ENCODE peak calls at places on chromosomes 3 and 15, in nine cellular contexts. One of them, this sample, is unnamed.

GRCh38 chr15:99578809-99579208 is 13.0 kb downstream of the MEF2A start:
- DNase-seq in NCI-H1092: no peak
- DNase-seq in naive thymus-derived CD8-positive, alpha-beta T cell: no peak
- DNase-seq in neuronal stem cell: no peak
- DNase-seq in heart left ventricle: no peak
- DNase-seq in AG04450: no peak
- DNase-seq in T1000: no peak
- DNase-seq in stimulated activated CD4-positive, alpha-beta T cell treated with anti-CD3 and anti-CD28 coated beads, Interleukin-15, amount 100 ng/mL, for 24 hours: no peak
- DNase-seq in effector CD4-positive, alpha-beta T cell: no peak
- DNase-seq in this sample: no peak

GRCh38 chr3:49028673-49029562 is at the start of gene IMPDH2:
- DNase-seq in AG04450: peak; percentile 81
- DNase-seq in T1000: peak; percentile 92
- DNase-seq in NCI-H1092: peak; percentile 90
- DNase-seq in stimulated activated CD4-positive, alpha-beta T cell treated with anti-CD3 and anti-CD28 coated beads, Interleukin-15, amount 100 ng/mL, for 24 hours: peak; percentile 93
- DNase-seq in neuronal stem cell: peak; percentile 88
- DNase-seq in heart left ventricle: peak; percentile 94
- DNase-seq in naive thymus-derived CD8-positive, alpha-beta T cell: peak; percentile 92
- DNase-seq in effector CD4-positive, alpha-beta T cell: peak; percentile 90
- DNase-seq in this sample: peak; percentile 97

GRCh38 chr3:184719709-184720108 is 7.8 kb upstream of the MAGEF1 start:
- DNase-seq in AG04450: no peak
- DNase-seq in neuronal stem cell: no peak
- DNase-seq in NCI-H1092: no peak
- DNase-seq in stimulated activated CD4-positive, alpha-beta T cell treated with anti-CD3 and anti-CD28 coated beads, Interleukin-15, amount 100 ng/mL, for 24 hours: no peak
- DNase-seq in T1000: no peak
- DNase-seq in heart left ventricle: no peak
- DNase-seq in naive thymus-derived CD8-positive, alpha-beta T cell: no peak
- DNase-seq in effector CD4-positive, alpha-beta T cell: no peak
- DNase-seq in this sample: peak; percentile 24

GRCh38 chr3:114452176-114452744 is 158.4 kb downstream of the TIGIT start:
- DNase-seq in naive thymus-derived CD8-positive, alpha-beta T cell: no peak
- DNase-seq in NCI-H1092: peak; percentile 19
- DNase-seq in stimulated activated CD4-positive, alpha-beta T cell treated with anti-CD3 and anti-CD28 coated beads, Interleukin-15, amount 100 ng/mL, for 24 hours: no peak
- DNase-seq in neuronal stem cell: no peak
- DNase-seq in effector CD4-positive, alpha-beta T cell: no peak
- DNase-seq in heart left ventricle: no peak
- DNase-seq in T1000: no peak
- DNase-seq in AG04450: no peak
- DNase-seq in this sample: no peak

GRCh38 chr3:128376516-128376915 is 90.2 kb downstream of the DNAJB8 start:
- DNase-seq in naive thymus-derived CD8-positive, alpha-beta T cell: no peak
- DNase-seq in effector CD4-positive, alpha-beta T cell: no peak
- DNase-seq in NCI-H1092: no peak
- DNase-seq in heart left ventricle: no peak
- DNase-seq in AG04450: no peak
- DNase-seq in neuronal stem cell: no peak
- DNase-seq in T1000: no peak
- DNase-seq in stimulated activated CD4-positive, alpha-beta T cell treated with anti-CD3 and anti-CD28 coated beads, Interleukin-15, amount 100 ng/mL, for 24 hours: no peak
- DNase-seq in this sample: no peak

GRCh38 chr3:168803536-168803935 is 707.8 kb upstream of the GOLIM4 start:
- DNase-seq in T1000: no peak
- DNase-seq in AG04450: no peak
- DNase-seq in neuronal stem cell: no peak
- DNase-seq in naive thymus-derived CD8-positive, alpha-beta T cell: no peak
- DNase-seq in effector CD4-positive, alpha-beta T cell: no peak
- DNase-seq in stimulated activated CD4-positive, alpha-beta T cell treated with anti-CD3 and anti-CD28 coated beads, Interleukin-15, amount 100 ng/mL, for 24 hours: no peak
- DNase-seq in heart left ventricle: no peak
- DNase-seq in NCI-H1092: no peak
- DNase-seq in this sample: no peak

GRCh38 chr15:50542051-50542450 is 4.4 kb downstream of the USP50 start:
- DNase-seq in effector CD4-positive, alpha-beta T cell: no peak
- DNase-seq in heart left ventricle: no peak
- DNase-seq in stimulated activated CD4-positive, alpha-beta T cell treated with anti-CD3 and anti-CD28 coated beads, Interleukin-15, amount 100 ng/mL, for 24 hours: no peak
- DNase-seq in AG04450: no peak
- DNase-seq in T1000: no peak
- DNase-seq in NCI-H1092: no peak
- DNase-seq in naive thymus-derived CD8-positive, alpha-beta T cell: no peak
- DNase-seq in neuronal stem cell: no peak
- DNase-seq in this sample: no peak

GRCh38 chr15:73885954-73886700 is 12.8 kb downstream of the TBC1D21 start:
- DNase-seq in T1000: no peak
- DNase-seq in effector CD4-positive, alpha-beta T cell: no peak
- DNase-seq in naive thymus-derived CD8-positive, alpha-beta T cell: no peak
- DNase-seq in heart left ventricle: no peak
- DNase-seq in AG04450: no peak
- DNase-seq in NCI-H1092: no peak
- DNase-seq in stimulated activated CD4-positive, alpha-beta T cell treated with anti-CD3 and anti-CD28 coated beads, Interleukin-15, amount 100 ng/mL, for 24 hours: no peak
- DNase-seq in neuronal stem cell: no peak
- DNase-seq in this sample: no peak

GRCh38 chr3:113560845-113561623 is 28.7 kb downstream of the SIDT1 start:
- DNase-seq in heart left ventricle: no peak
- DNase-seq in effector CD4-positive, alpha-beta T cell: no peak
- DNase-seq in T1000: no peak
- DNase-seq in neuronal stem cell: no peak
- DNase-seq in stimulated activated CD4-positive, alpha-beta T cell treated with anti-CD3 and anti-CD28 coated beads, Interleukin-15, amount 100 ng/mL, for 24 hours: no peak
- DNase-seq in NCI-H1092: no peak
- DNase-seq in AG04450: no peak
- DNase-seq in naive thymus-derived CD8-positive, alpha-beta T cell: no peak
- DNase-seq in this sample: no peak

GRCh38 chr3:47362704-47363103 is 18.1 kb upstream of the PTPN23 start:
- DNase-seq in neuronal stem cell: no peak
- DNase-seq in T1000: no peak
- DNase-seq in naive thymus-derived CD8-positive, alpha-beta T cell: peak; percentile 8
- DNase-seq in AG04450: no peak
- DNase-seq in NCI-H1092: no peak
- DNase-seq in stimulated activated CD4-positive, alpha-beta T cell treated with anti-CD3 and anti-CD28 coated beads, Interleukin-15, amount 100 ng/mL, for 24 hours: peak; percentile 12
- DNase-seq in effector CD4-positive, alpha-beta T cell: no peak
- DNase-seq in heart left ventricle: no peak
- DNase-seq in this sample: no peak

GRCh38 chr3:49720383-49721164 is 1.1 kb upstream of the AMIGO3 start:
- DNase-seq in T1000: no peak
- DNase-seq in neuronal stem cell: no peak
- DNase-seq in AG04450: no peak
- DNase-seq in effector CD4-positive, alpha-beta T cell: no peak
- DNase-seq in naive thymus-derived CD8-positive, alpha-beta T cell: no peak
- DNase-seq in stimulated activated CD4-positive, alpha-beta T cell treated with anti-CD3 and anti-CD28 coated beads, Interleukin-15, amount 100 ng/mL, for 24 hours: no peak
- DNase-seq in heart left ventricle: no peak
- DNase-seq in NCI-H1092: no peak
- DNase-seq in this sample: no peak

GRCh38 chr3:9497821-9498565 is 55.6 kb downstream of the LHFPL4 start:
- DNase-seq in AG04450: peak; percentile 16
- DNase-seq in neuronal stem cell: no peak
- DNase-seq in T1000: peak; percentile 8
- DNase-seq in heart left ventricle: no peak
- DNase-seq in naive thymus-derived CD8-positive, alpha-beta T cell: no peak
- DNase-seq in effector CD4-positive, alpha-beta T cell: no peak
- DNase-seq in stimulated activated CD4-positive, alpha-beta T cell treated with anti-CD3 and anti-CD28 coated beads, Interleukin-15, amount 100 ng/mL, for 24 hours: no peak
- DNase-seq in NCI-H1092: no peak
- DNase-seq in this sample: no peak

GRCh38 chr3:197718904-197719303 is 17.8 kb downstream of the RUBCN start:
- DNase-seq in neuronal stem cell: no peak
- DNase-seq in naive thymus-derived CD8-positive, alpha-beta T cell: no peak
- DNase-seq in T1000: peak; percentile 20
- DNase-seq in heart left ventricle: no peak
- DNase-seq in stimulated activated CD4-positive, alpha-beta T cell treated with anti-CD3 and anti-CD28 coated beads, Interleukin-15, amount 100 ng/mL, for 24 hours: no peak
- DNase-seq in effector CD4-positive, alpha-beta T cell: no peak
- DNase-seq in AG04450: peak; percentile 49
- DNase-seq in NCI-H1092: no peak
- DNase-seq in this sample: no peak

GRCh38 chr3:160061525-160061924 is 72.9 kb downstream of the IL12A start:
- DNase-seq in heart left ventricle: no peak
- DNase-seq in naive thymus-derived CD8-positive, alpha-beta T cell: no peak
- DNase-seq in NCI-H1092: no peak
- DNase-seq in effector CD4-positive, alpha-beta T cell: no peak
- DNase-seq in AG04450: no peak
- DNase-seq in T1000: no peak
- DNase-seq in stimulated activated CD4-positive, alpha-beta T cell treated with anti-CD3 and anti-CD28 coated beads, Interleukin-15, amount 100 ng/mL, for 24 hours: peak; percentile 5
- DNase-seq in neuronal stem cell: no peak
- DNase-seq in this sample: no peak

GRCh38 chr3:153144779-153145178 is 17.2 kb upstream of the RAP2B start:
- DNase-seq in NCI-H1092: no peak
- DNase-seq in naive thymus-derived CD8-positive, alpha-beta T cell: no peak
- DNase-seq in neuronal stem cell: no peak
- DNase-seq in effector CD4-positive, alpha-beta T cell: no peak
- DNase-seq in T1000: no peak
- DNase-seq in stimulated activated CD4-positive, alpha-beta T cell treated with anti-CD3 and anti-CD28 coated beads, Interleukin-15, amount 100 ng/mL, for 24 hours: no peak
- DNase-seq in heart left ventricle: no peak
- DNase-seq in AG04450: no peak
- DNase-seq in this sample: no peak

GRCh38 chr3:184807549-184807948 is 4.4 kb upstream of the VPS8 start:
- DNase-seq in effector CD4-positive, alpha-beta T cell: no peak
- DNase-seq in stimulated activated CD4-positive, alpha-beta T cell treated with anti-CD3 and anti-CD28 coated beads, Interleukin-15, amount 100 ng/mL, for 24 hours: no peak
- DNase-seq in neuronal stem cell: no peak
- DNase-seq in heart left ventricle: no peak
- DNase-seq in naive thymus-derived CD8-positive, alpha-beta T cell: no peak
- DNase-seq in NCI-H1092: no peak
- DNase-seq in T1000: no peak
- DNase-seq in AG04450: no peak
- DNase-seq in this sample: no peak

GRCh38 chr15:73593278-73594074 is 39.7 kb downstream of the NPTN start:
- DNase-seq in heart left ventricle: peak; percentile 38
- DNase-seq in stimulated activated CD4-positive, alpha-beta T cell treated with anti-CD3 and anti-CD28 coated beads, Interleukin-15, amount 100 ng/mL, for 24 hours: no peak
- DNase-seq in naive thymus-derived CD8-positive, alpha-beta T cell: no peak
- DNase-seq in T1000: no peak
- DNase-seq in AG04450: no peak
- DNase-seq in NCI-H1092: peak; percentile 29
- DNase-seq in effector CD4-positive, alpha-beta T cell: no peak
- DNase-seq in neuronal stem cell: no peak
- DNase-seq in this sample: no peak

GRCh38 chr15:80969316-80969715 is 20.3 kb downstream of the MESD start:
- DNase-seq in T1000: no peak
- DNase-seq in AG04450: no peak
- DNase-seq in naive thymus-derived CD8-positive, alpha-beta T cell: no peak
- DNase-seq in heart left ventricle: no peak
- DNase-seq in neuronal stem cell: no peak
- DNase-seq in NCI-H1092: no peak
- DNase-seq in effector CD4-positive, alpha-beta T cell: no peak
- DNase-seq in stimulated activated CD4-positive, alpha-beta T cell treated with anti-CD3 and anti-CD28 coated beads, Interleukin-15, amount 100 ng/mL, for 24 hours: no peak
- DNase-seq in this sample: peak; percentile 16

GRCh38 chr3:191066669-191067068 is 132.4 kb upstream of the OSTN start:
- DNase-seq in NCI-H1092: no peak
- DNase-seq in neuronal stem cell: no peak
- DNase-seq in AG04450: no peak
- DNase-seq in naive thymus-derived CD8-positive, alpha-beta T cell: no peak
- DNase-seq in heart left ventricle: no peak
- DNase-seq in effector CD4-positive, alpha-beta T cell: no peak
- DNase-seq in stimulated activated CD4-positive, alpha-beta T cell treated with anti-CD3 and anti-CD28 coated beads, Interleukin-15, amount 100 ng/mL, for 24 hours: no peak
- DNase-seq in T1000: no peak
- DNase-seq in this sample: no peak

GRCh38 chr3:142501004-142501926 is 53.4 kb upstream of the XRN1 start:
- DNase-seq in heart left ventricle: no peak
- DNase-seq in effector CD4-positive, alpha-beta T cell: no peak
- DNase-seq in T1000: no peak
- DNase-seq in stimulated activated CD4-positive, alpha-beta T cell treated with anti-CD3 and anti-CD28 coated beads, Interleukin-15, amount 100 ng/mL, for 24 hours: no peak
- DNase-seq in neuronal stem cell: no peak
- DNase-seq in AG04450: peak; percentile 51
- DNase-seq in naive thymus-derived CD8-positive, alpha-beta T cell: no peak
- DNase-seq in NCI-H1092: no peak
- DNase-seq in this sample: no peak

GRCh38 chr15:64911317-64912186 is at the start of gene ANKDD1A:
- DNase-seq in AG04450: no peak
- DNase-seq in naive thymus-derived CD8-positive, alpha-beta T cell: peak; percentile 18
- DNase-seq in NCI-H1092: no peak
- DNase-seq in T1000: peak; percentile 65
- DNase-seq in stimulated activated CD4-positive, alpha-beta T cell treated with anti-CD3 and anti-CD28 coated beads, Interleukin-15, amount 100 ng/mL, for 24 hours: peak; percentile 76
- DNase-seq in neuronal stem cell: peak; percentile 64
- DNase-seq in effector CD4-positive, alpha-beta T cell: no peak
- DNase-seq in heart left ventricle: peak; percentile 68
- DNase-seq in this sample: peak; percentile 90

GRCh38 chr3:20190991-20191390 is 5.0 kb upstream of the SGO1 start:
- DNase-seq in neuronal stem cell: no peak
- DNase-seq in NCI-H1092: no peak
- DNase-seq in stimulated activated CD4-positive, alpha-beta T cell treated with anti-CD3 and anti-CD28 coated beads, Interleukin-15, amount 100 ng/mL, for 24 hours: no peak
- DNase-seq in effector CD4-positive, alpha-beta T cell: no peak
- DNase-seq in AG04450: no peak
- DNase-seq in naive thymus-derived CD8-positive, alpha-beta T cell: no peak
- DNase-seq in heart left ventricle: no peak
- DNase-seq in T1000: no peak
- DNase-seq in this sample: no peak

GRCh38 chr3:45537960-45538640 is 56.5 kb upstream of the LIMD1 start:
- DNase-seq in NCI-H1092: no peak
- DNase-seq in effector CD4-positive, alpha-beta T cell: no peak
- DNase-seq in AG04450: no peak
- DNase-seq in naive thymus-derived CD8-positive, alpha-beta T cell: no peak
- DNase-seq in T1000: no peak
- DNase-seq in stimulated activated CD4-positive, alpha-beta T cell treated with anti-CD3 and anti-CD28 coated beads, Interleukin-15, amount 100 ng/mL, for 24 hours: no peak
- DNase-seq in heart left ventricle: peak; percentile 64
- DNase-seq in neuronal stem cell: no peak
- DNase-seq in this sample: no peak

GRCh38 chr3:38475716-38476115 is 20.4 kb upstream of the EXOG start:
- DNase-seq in stimulated activated CD4-positive, alpha-beta T cell treated with anti-CD3 and anti-CD28 coated beads, Interleukin-15, amount 100 ng/mL, for 24 hours: no peak
- DNase-seq in neuronal stem cell: no peak
- DNase-seq in T1000: no peak
- DNase-seq in heart left ventricle: no peak
- DNase-seq in effector CD4-positive, alpha-beta T cell: no peak
- DNase-seq in NCI-H1092: no peak
- DNase-seq in naive thymus-derived CD8-positive, alpha-beta T cell: no peak
- DNase-seq in AG04450: no peak
- DNase-seq in this sample: no peak

GRCh38 chr3:189961525-189962161 is 159.1 kb downstream of the P3H2 start:
- DNase-seq in T1000: peak; percentile 72
- DNase-seq in heart left ventricle: peak; percentile 73
- DNase-seq in neuronal stem cell: peak; percentile 76
- DNase-seq in stimulated activated CD4-positive, alpha-beta T cell treated with anti-CD3 and anti-CD28 coated beads, Interleukin-15, amount 100 ng/mL, for 24 hours: peak; percentile 80
- DNase-seq in NCI-H1092: peak; percentile 40
- DNase-seq in AG04450: peak; percentile 56
- DNase-seq in naive thymus-derived CD8-positive, alpha-beta T cell: peak; percentile 51
- DNase-seq in effector CD4-positive, alpha-beta T cell: peak; percentile 35
- DNase-seq in this sample: peak; percentile 91

GRCh38 chr3:160720123-160720746 is 35.8 kb upstream of the PPM1L start:
- DNase-seq in AG04450: no peak
- DNase-seq in T1000: no peak
- DNase-seq in effector CD4-positive, alpha-beta T cell: no peak
- DNase-seq in stimulated activated CD4-positive, alpha-beta T cell treated with anti-CD3 and anti-CD28 coated beads, Interleukin-15, amount 100 ng/mL, for 24 hours: no peak
- DNase-seq in neuronal stem cell: no peak
- DNase-seq in heart left ventricle: no peak
- DNase-seq in NCI-H1092: no peak
- DNase-seq in naive thymus-derived CD8-positive, alpha-beta T cell: no peak
- DNase-seq in this sample: no peak

GRCh38 chr3:55557549-55557948 is 70.4 kb upstream of the WNT5A start:
- DNase-seq in naive thymus-derived CD8-positive, alpha-beta T cell: no peak
- DNase-seq in heart left ventricle: no peak
- DNase-seq in effector CD4-positive, alpha-beta T cell: no peak
- DNase-seq in stimulated activated CD4-positive, alpha-beta T cell treated with anti-CD3 and anti-CD28 coated beads, Interleukin-15, amount 100 ng/mL, for 24 hours: no peak
- DNase-seq in NCI-H1092: no peak
- DNase-seq in T1000: no peak
- DNase-seq in AG04450: no peak
- DNase-seq in neuronal stem cell: no peak
- DNase-seq in this sample: no peak

GRCh38 chr15:74375303-74375693 is 7.9 kb upstream of the CYP11A1 start:
- DNase-seq in heart left ventricle: peak; percentile 71
- DNase-seq in effector CD4-positive, alpha-beta T cell: peak; percentile 75
- DNase-seq in stimulated activated CD4-positive, alpha-beta T cell treated with anti-CD3 and anti-CD28 coated beads, Interleukin-15, amount 100 ng/mL, for 24 hours: peak; percentile 93
- DNase-seq in NCI-H1092: peak; percentile 63
- DNase-seq in naive thymus-derived CD8-positive, alpha-beta T cell: peak; percentile 74
- DNase-seq in neuronal stem cell: peak; percentile 74
- DNase-seq in AG04450: no peak
- DNase-seq in T1000: peak; percentile 58
- DNase-seq in this sample: no peak

GRCh38 chr15:62791694-62792093 is 250.9 kb upstream of the TPM1 start:
- DNase-seq in effector CD4-positive, alpha-beta T cell: no peak
- DNase-seq in neuronal stem cell: no peak
- DNase-seq in naive thymus-derived CD8-positive, alpha-beta T cell: no peak
- DNase-seq in AG04450: no peak
- DNase-seq in heart left ventricle: no peak
- DNase-seq in T1000: no peak
- DNase-seq in stimulated activated CD4-positive, alpha-beta T cell treated with anti-CD3 and anti-CD28 coated beads, Interleukin-15, amount 100 ng/mL, for 24 hours: no peak
- DNase-seq in NCI-H1092: no peak
- DNase-seq in this sample: no peak

GRCh38 chr3:70856414-70857162 is 544.1 kb upstream of the MDFIC2 start:
- DNase-seq in effector CD4-positive, alpha-beta T cell: no peak
- DNase-seq in heart left ventricle: no peak
- DNase-seq in NCI-H1092: no peak
- DNase-seq in stimulated activated CD4-positive, alpha-beta T cell treated with anti-CD3 and anti-CD28 coated beads, Interleukin-15, amount 100 ng/mL, for 24 hours: peak; percentile 6
- DNase-seq in neuronal stem cell: no peak
- DNase-seq in naive thymus-derived CD8-positive, alpha-beta T cell: no peak
- DNase-seq in AG04450: peak; percentile 64
- DNase-seq in T1000: no peak
- DNase-seq in this sample: no peak

GRCh38 chr3:27507515-27508266 is 23.5 kb upstream of the SLC4A7 start:
- DNase-seq in AG04450: no peak
- DNase-seq in naive thymus-derived CD8-positive, alpha-beta T cell: no peak
- DNase-seq in T1000: no peak
- DNase-seq in heart left ventricle: no peak
- DNase-seq in stimulated activated CD4-positive, alpha-beta T cell treated with anti-CD3 and anti-CD28 coated beads, Interleukin-15, amount 100 ng/mL, for 24 hours: no peak
- DNase-seq in neuronal stem cell: no peak
- DNase-seq in effector CD4-positive, alpha-beta T cell: no peak
- DNase-seq in NCI-H1092: no peak
- DNase-seq in this sample: no peak